ENCODE peak calls at places on chromosomes 1 and 21, in eight cellular contexts. W, B, J, N, D, L, A and E are unnamed samples.

GRCh38 chr1:64469121-64469520 is 808 bp upstream of the CACHD1 start:
- DNase-seq in W (no peak), B (no peak), J (no peak), N (no peak), D (no peak), L (no peak), A (no peak), E (no peak)

GRCh38 chr1:50697440-50698421 is 262.3 kb downstream of the FAF1 start:
- DNase-seq in W (no peak), B (no peak), J (no peak), N (no peak), D (no peak), L (no peak), A (no peak), E (no peak)

GRCh38 chr1:161399257-161399998 is 31.8 kb upstream of the CFAP126 start:
- DNase-seq in W (peak; percentile 93), B (peak; percentile 88), J (peak; percentile 85), N (peak; percentile 80), D (peak; percentile 86), L (peak; percentile 92), A (peak; percentile 91), E (peak; percentile 92)

GRCh38 chr1:232669981-232670763 is 40.2 kb upstream of the SIPA1L2 start:
- DNase-seq in W (no peak), B (no peak), J (no peak), N (no peak), D (no peak), L (no peak), A (no peak), E (peak; percentile 26)

GRCh38 chr1:114428083-114428754 is 82.8 kb downstream of the TRIM33 start:
- DNase-seq in W (no peak), B (no peak), J (no peak), N (no peak), D (no peak), L (no peak), A (no peak), E (peak; percentile 43)

GRCh38 chr1:235199441-235199840 is 38.4 kb upstream of the RBM34 start:
- DNase-seq in W (peak; percentile 14), B (no peak), J (no peak), N (no peak), D (peak; percentile 23), L (no peak), A (no peak), E (peak; percentile 60)

GRCh38 chr1:221741364-221741970 is 422 bp downstream of the DUSP10 start:
- DNase-seq in W (peak; percentile 38), B (no peak), J (peak; percentile 36), N (no peak), D (peak; percentile 56), L (no peak), A (no peak), E (peak; percentile 43)

GRCh38 chr1:231315887-231316286 is 21.8 kb downstream of the EXOC8 start:
- DNase-seq in W (peak; percentile 33), B (peak; percentile 44), J (peak; percentile 54), N (no peak), D (peak; percentile 66), L (peak; percentile 81), A (peak; percentile 51), E (peak; percentile 59)

GRCh38 chr1:202272446-202272845 is 69.3 kb downstream of the UBE2T start:
- DNase-seq in W (no peak), B (no peak), J (no peak), N (no peak), D (no peak), L (peak; percentile 37), A (no peak), E (no peak)

GRCh38 chr21:26842300-26842699 is 2.9 kb downstream of the ADAMTS1 start:
- DNase-seq in W (no peak), B (no peak), J (no peak), N (no peak), D (no peak), L (no peak), A (no peak), E (no peak)

GRCh38 chr1:181206513-181206912 is 118.0 kb downstream of the IER5 start:
- DNase-seq in W (no peak), B (no peak), J (no peak), N (no peak), D (no peak), L (no peak), A (no peak), E (no peak)

GRCh38 chr1:40692429-40692905 is 963 bp downstream of the NFYC start:
- DNase-seq in W (peak; percentile 21), B (no peak), J (no peak), N (no peak), D (no peak), L (no peak), A (peak; percentile 34), E (no peak)

GRCh38 chr1:200483491-200484143 is 73.8 kb upstream of the ZNF281 start:
- DNase-seq in W (peak; percentile 98), B (peak; percentile 91), J (peak; percentile 23), N (peak; percentile 72), D (peak; percentile 28), L (no peak), A (peak; percentile 77), E (peak; percentile 94)

GRCh38 chr1:108889706-108890105 is 12.9 kb downstream of the GPSM2 start:
- DNase-seq in W (no peak), B (no peak), J (no peak), N (no peak), D (no peak), L (no peak), A (peak; percentile 43), E (peak; percentile 23)

GRCh38 chr1:230236951-230237350 is 169.9 kb downstream of the GALNT2 start:
- DNase-seq in W (no peak), B (no peak), J (no peak), N (no peak), D (no peak), L (no peak), A (no peak), E (no peak)

GRCh38 chr1:29292344-29292743 is 56.0 kb downstream of the PTPRU start:
- DNase-seq in W (no peak), B (no peak), J (no peak), N (no peak), D (no peak), L (no peak), A (no peak), E (no peak)

DNA sequence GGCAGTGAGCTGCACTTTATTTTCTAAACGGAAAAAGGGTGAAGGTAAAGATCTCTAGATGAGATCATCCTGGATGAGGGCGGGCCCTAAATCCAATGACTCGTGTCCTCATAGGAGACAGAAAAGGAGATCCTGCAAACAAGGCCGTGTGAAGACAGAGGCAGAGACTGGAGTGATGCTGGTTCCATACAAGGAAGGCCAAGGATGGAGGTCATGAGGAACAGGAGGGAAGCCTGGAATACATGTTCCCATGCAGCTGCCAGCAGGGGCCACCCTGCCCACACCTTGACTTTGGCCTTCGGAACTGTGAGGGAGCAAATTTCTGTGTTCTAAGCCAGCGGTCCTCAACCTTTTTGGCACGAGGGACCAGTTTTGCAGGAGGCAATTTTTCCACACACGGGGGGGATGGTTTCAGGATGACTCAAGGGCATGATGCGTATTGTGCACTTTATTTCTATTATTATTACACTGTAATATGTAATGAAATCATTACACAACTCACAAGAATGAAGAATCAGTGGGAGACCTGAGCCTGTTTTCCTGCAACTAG is 94.3 kb downstream of the PSMG1 start:
- DNase-seq in W (no peak), B (no peak), J (peak; percentile 36), N (no peak), D (no peak), L (no peak), A (peak; percentile 50), E (peak; percentile 58)
- H3K4me1 ChIP-seq in W (no peaks in the 10 kb centered on the region), B (peaks cover 4% of the 10 kb centered on the region), J (peaks cover 6% of the 10 kb centered on the region), N (no peaks in the 10 kb centered on the region), D (no peaks in the 10 kb centered on the region), L (no peaks in the 10 kb centered on the region), A (peaks cover 73% of the 10 kb centered on the region), E (peaks cover 3% of the 10 kb centered on the region)

GRCh38 chr1:42861014-42861399 is 14.6 kb downstream of the ZNF691 start:
- DNase-seq in W (no peak), B (no peak), J (no peak), N (no peak), D (no peak), L (no peak), A (no peak), E (no peak)
- H3K9me3 ChIP-seq in W (no peaks in the 10 kb centered on the region), B (no peaks in the 10 kb centered on the region), J (peaks cover 19% of the 10 kb centered on the region), N (peaks cover 8% of the 10 kb centered on the region), D (no peaks in the 10 kb centered on the region), L (peaks cover 10% of the 10 kb centered on the region), A (no peaks in the 10 kb centered on the region), E (no peaks in the 10 kb centered on the region)

GRCh38 chr1:211634931-211635330 is 40.5 kb downstream of the NEK2 start:
- DNase-seq in W (no peak), B (no peak), J (no peak), N (no peak), D (no peak), L (no peak), A (no peak), E (no peak)

GRCh38 chr1:211634461-211634860 is 41.0 kb downstream of the NEK2 start:
- DNase-seq in W (no peak), B (no peak), J (no peak), N (no peak), D (no peak), L (no peak), A (no peak), E (no peak)

GRCh38 chr1:211633523-211633843 is 41.9 kb downstream of the NEK2 start:
- DNase-seq in W (no peak), B (no peak), J (peak; percentile 71), N (no peak), D (no peak), L (no peak), A (peak; percentile 39), E (no peak)

GRCh38 chr1:211637066-211637465 is 38.4 kb downstream of the NEK2 start:
- DNase-seq in W (no peak), B (no peak), J (no peak), N (no peak), D (no peak), L (no peak), A (no peak), E (no peak)

DNA sequence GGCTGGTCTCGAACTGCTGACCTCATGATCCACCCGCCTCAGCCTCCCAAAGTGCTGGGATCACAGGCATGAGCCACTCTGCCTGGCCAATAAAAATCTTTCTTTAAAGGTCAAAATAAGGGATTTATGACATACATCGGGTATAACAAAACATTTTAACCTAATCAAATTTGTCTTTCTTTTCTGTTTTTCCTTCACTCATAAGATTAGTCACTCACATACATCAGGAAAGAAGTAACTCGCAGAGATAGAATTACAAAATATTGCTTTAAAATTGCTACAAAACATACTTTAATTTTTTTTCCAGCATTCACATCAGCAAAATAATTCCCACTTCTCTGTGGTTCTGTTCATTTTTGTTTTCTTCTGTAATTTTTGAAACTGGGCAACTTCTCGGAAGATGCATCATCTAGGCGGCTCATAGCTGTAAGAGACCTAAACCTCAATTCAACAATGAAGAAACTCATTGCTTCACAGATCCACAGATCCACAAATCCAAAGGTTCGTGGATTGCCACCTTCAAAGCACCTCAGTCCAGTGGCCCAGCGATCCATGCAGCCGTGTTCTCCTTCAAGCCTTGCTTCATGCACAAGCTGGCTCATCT is 39.7 kb downstream of the NEK2 start:
- DNase-seq in W (no peak), B (no peak), J (no peak), N (no peak), D (no peak), L (no peak), A (no peak), E (no peak)
- TF ChIP-seq MAX in W (no peak), B (no peak), J (no peak), N (no peak), D (no peak), L (no peak), A (no peak), E (no peak)

DNA sequence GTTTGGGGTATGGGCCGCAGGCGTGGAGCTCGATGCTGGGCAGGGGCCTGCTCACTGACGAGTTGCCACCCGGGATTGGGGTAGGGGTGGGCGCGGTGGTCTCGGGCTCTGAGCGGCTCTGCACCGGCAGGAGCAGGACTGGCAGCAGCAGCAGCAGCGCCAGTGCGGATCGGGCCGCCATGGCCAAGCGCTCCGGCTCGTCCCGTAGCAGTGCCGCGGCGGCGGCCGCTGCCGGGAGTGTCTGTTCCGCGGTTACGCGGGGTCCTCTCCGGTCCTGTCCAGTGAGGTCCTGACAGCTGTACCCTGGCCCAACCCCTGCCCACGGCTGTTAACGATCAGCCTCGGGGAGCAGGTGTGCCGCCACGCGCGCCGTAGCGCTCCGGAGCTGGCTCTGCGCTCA is 26.5 kb downstream of the ADARB1 start:
- DNase-seq in W (no peak), B (no peak), J (no peak), N (no peak), D (no peak), L (no peak), A (no peak), E (no peak)
- H3K4me1 ChIP-seq in W (peaks cover 19% of the 10 kb centered on the region), B (peaks cover 21% of the 10 kb centered on the region), J (peaks cover 9% of the 10 kb centered on the region), N (peaks cover 15% of the 10 kb centered on the region), D (peaks cover 31% of the 10 kb centered on the region), L (no peaks in the 10 kb centered on the region), A (no peaks in the 10 kb centered on the region), E (peaks cover 55% of the 10 kb centered on the region)